ENCODE peak calls at places on chromosomes 7 and 10, in four cellular contexts. F is memory B cell, E is cardiac fibroblast, Q is hippocampal formation. K is an unnamed sample.

GRCh38 chr10:26494018-26494417 is 55.9 kb downstream of the APBB1IP start:
- DNase-seq in F (no peak), E (no peak), Q (no peak), K (no peak)

GRCh38 chr10:84340632-84341537 is 12.5 kb downstream of the CCSER2 start:
- DNase-seq in F (no peak), E (no peak), Q (no peak), K (no peak)

GRCh38 chr7:6675807-6676405 is 30.8 kb downstream of the ZNF12 start:
- DNase-seq in F (no peak), E (no peak), Q (no peak), K (no peak)

GRCh38 chr7:72286486-72286885 is 125.7 kb downstream of the CALN1 start:
- DNase-seq in F (no peak), E (no peak), Q (no peak), K (no peak)

GRCh38 chr7:127954371-127954770 is 76.9 kb downstream of the LRRC4 start:
- DNase-seq in F (no peak), E (no peak), Q (no peak), K (peak; percentile 41)

GRCh38 chr10:110163192-110163773 is 44.1 kb upstream of the MXI1 start:
- DNase-seq in F (no peak), E (no peak), Q (no peak), K (no peak)

GRCh38 chr10:86363833-86364511 is 2.6 kb downstream of the GRID1 start:
- DNase-seq in F (no peak), E (no peak), Q (no peak), K (no peak)

GRCh38 chr10:97768322-97769315 is 3.2 kb downstream of the SFRP5 start:
- DNase-seq in F (no peak), E (no peak), Q (no peak), K (no peak)

GRCh38 chr10:71401056-71401455 is 4.3 kb downstream of the CDH23 start:
- DNase-seq in F (no peak), E (no peak), Q (no peak), K (no peak)

GRCh38 chr7:122304604-122304975 is at the start of gene FEZF1:
- DNase-seq in F (no peak), E (no peak), Q (no peak), K (peak; percentile 46)

GRCh38 chr7:137360087-137360679 is 16.6 kb upstream of the PTN start:
- DNase-seq in F (no peak), E (no peak), Q (no peak), K (no peak)

GRCh38 chr10:2094171-2094570 is 356.8 kb upstream of the ADARB2 start:
- DNase-seq in F (no peak), E (no peak), Q (no peak), K (no peak)

K was measured in NCI-H1105.